ENCODE peak calls at places on chromosomes 13 and 19, in seven cellular contexts. T, G, Z, A, V, L and O are unnamed samples.

GRCh38 chr13:113364371-113364932 is 522 bp upstream of the GRTP1 start:
- DNase-seq in T (no peak), G (no peak), Z (peak; percentile 9), A (no peak), V (no peak), L (no peak), O (no peak)

GRCh38 chr19:5013761-5014160 is 44.8 kb downstream of the KDM4B start:
- DNase-seq in T (no peak), G (no peak), Z (no peak), A (no peak), V (no peak), L (no peak), O (no peak)

GRCh38 chr13:33884506-33885221 is 66.7 kb downstream of the RFC3 start:
- DNase-seq in T (no peak), G (no peak), Z (no peak), A (no peak), V (no peak), L (no peak), O (no peak)

GRCh38 chr13:97228850-97229521 is 6.9 kb downstream of the MBNL2 start:
- DNase-seq in T (no peak), G (no peak), Z (no peak), A (no peak), V (no peak), L (peak; percentile 30), O (no peak)

GRCh38 chr19:34474233-34474989 is 7.1 kb upstream of the WTIP start:
- DNase-seq in T (no peak), G (no peak), Z (no peak), A (no peak), V (no peak), L (peak; percentile 14), O (no peak)

GRCh38 chr13:25032160-25032559 is 63.8 kb upstream of the PABPC3 start:
- DNase-seq in T (no peak), G (no peak), Z (no peak), A (peak; percentile 43), V (no peak), L (no peak), O (no peak)

GRCh38 chr19:48480476-48481190 is 11.5 kb downstream of the CYTH2 start:
- DNase-seq in T (no peak), G (no peak), Z (peak; percentile 48), A (peak; percentile 91), V (no peak), L (no peak), O (no peak)

GRCh38 chr19:4052993-4053422 is 13.7 kb downstream of the ZBTB7A start:
- DNase-seq in T (peak; percentile 72), G (no peak), Z (no peak), A (no peak), V (no peak), L (no peak), O (peak; percentile 84)

GRCh38 chr19:46147166-46147740 is 785 bp upstream of the IGFL2 start:
- DNase-seq in T (no peak), G (no peak), Z (no peak), A (no peak), V (no peak), L (no peak), O (no peak)

GRCh38 chr13:73336789-73337188 is 278.0 kb downstream of the KLF5 start:
- DNase-seq in T (peak; percentile 71), G (no peak), Z (no peak), A (no peak), V (no peak), L (no peak), O (no peak)

GRCh38 chr19:45477713-45478453 is 10.1 kb downstream of the FOSB start:
- DNase-seq in T (peak; percentile 92), G (no peak), Z (no peak), A (no peak), V (no peak), L (no peak), O (no peak)

GRCh38 chr13:110922506-110922905 is 7.6 kb upstream of the ANKRD10 start:
- DNase-seq in T (no peak), G (no peak), Z (no peak), A (no peak), V (no peak), L (no peak), O (no peak)

GRCh38 chr19:9785367-9786331 is 17.1 kb upstream of the ZNF846 start:
- DNase-seq in T (peak; percentile 92), G (peak; percentile 96), Z (peak; percentile 99), A (peak; percentile 98), V (peak; percentile 98), L (peak; percentile 92), O (peak; percentile 96)

GRCh38 chr19:4061178-4061682 is 5.5 kb downstream of the ZBTB7A start:
- DNase-seq in T (peak; percentile 64), G (no peak), Z (peak; percentile 79), A (peak; percentile 93), V (no peak), L (no peak), O (peak; percentile 71)

GRCh38 chr13:52125547-52125946 is 3.3 kb downstream of the NEK5 start:
- DNase-seq in T (no peak), G (no peak), Z (no peak), A (no peak), V (no peak), L (no peak), O (no peak)

GRCh38 chr19:10603873-10604459 is 16.9 kb upstream of the AP1M2 start:
- DNase-seq in T (peak; percentile 92), G (peak; percentile 5), Z (peak; percentile 33), A (no peak), V (no peak), L (no peak), O (no peak)

GRCh38 chr13:23688336-23688735 is 118.1 kb downstream of the TNFRSF19 start:
- DNase-seq in T (no peak), G (no peak), Z (no peak), A (no peak), V (no peak), L (peak; percentile 40), O (no peak)

GRCh38 chr13:113995051-113995601 is 21.2 kb upstream of the C13orf46 start:
- DNase-seq in T (no peak), G (no peak), Z (no peak), A (peak; percentile 62), V (no peak), L (no peak), O (peak; percentile 27)

GRCh38 chr13:21075303-21076264 is 14.2 kb upstream of the LATS2 start:
- DNase-seq in T (no peak), G (peak; percentile 48), Z (peak; percentile 28), A (peak; percentile 88), V (peak; percentile 75), L (no peak), O (no peak)

GRCh38 chr19:44623080-44623479 is 9.7 kb downstream of the IGSF23 start:
- DNase-seq in T (no peak), G (no peak), Z (no peak), A (no peak), V (peak; percentile 34), L (peak; percentile 45), O (peak; percentile 66)

GRCh38 chr13:71875823-71876222 is 8.8 kb upstream of the DACH1 start:
- DNase-seq in T (no peak), G (no peak), Z (no peak), A (no peak), V (no peak), L (no peak), O (no peak)

GRCh38 chr13:51585234-51585672 is 991 bp downstream of the WDFY2 start:
- DNase-seq in T (no peak), G (no peak), Z (peak; percentile 13), A (no peak), V (no peak), L (peak; percentile 24), O (no peak)

GRCh38 chr13:40960721-40961120 is 58.4 kb downstream of the ELF1 start:
- DNase-seq in T (no peak), G (no peak), Z (no peak), A (no peak), V (no peak), L (no peak), O (no peak)

GRCh38 chr19:48946789-48947542 is 7.7 kb upstream of the BAX start:
- DNase-seq in T (no peak), G (no peak), Z (no peak), A (no peak), V (no peak), L (no peak), O (no peak)

GRCh38 chr13:99406799-99407201 is 94.5 kb upstream of the TM9SF2 start:
- DNase-seq in T (no peak), G (no peak), Z (peak; percentile 18), A (no peak), V (no peak), L (no peak), O (no peak)

GRCh38 chr13:106899444-106899843 is 331.5 kb upstream of the ARGLU1 start:
- DNase-seq in T (peak; percentile 86), G (no peak), Z (no peak), A (no peak), V (no peak), L (no peak), O (no peak)
- TF ChIP-seq CTCF in T (no peak), G (no peak), Z (no peak), A (no peak), V (no peak), L (no peak), O (no peak)

DNA sequence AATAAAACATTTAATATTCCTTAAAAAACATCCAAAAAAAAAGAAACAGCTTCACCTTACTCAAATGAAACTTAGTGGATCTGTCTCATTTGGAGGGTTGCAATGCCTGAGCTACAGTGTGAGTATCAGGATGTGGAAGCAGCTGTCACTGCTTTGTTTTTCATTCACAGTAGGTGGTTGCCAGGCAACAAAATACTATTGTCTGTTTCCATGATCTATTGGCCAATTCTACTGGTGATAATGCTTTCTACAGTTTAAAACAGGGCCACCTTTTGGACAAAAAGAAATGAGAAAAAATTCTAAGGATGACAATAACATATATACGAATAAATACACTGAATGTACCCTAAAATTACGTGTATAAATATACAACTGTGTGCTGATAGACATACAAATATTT is 3.0 kb downstream of the ENOX1 start:
- DNase-seq in T (peak; percentile 61), G (peak; percentile 56), Z (no peak), A (no peak), V (peak; percentile 51), L (peak; percentile 8), O (no peak)
- TF ChIP-seq CTCF in T (no peak), G (peak; percentile 28), Z (no peak), A (no peak), V (no peak), L (no peak), O (no peak)

DNA sequence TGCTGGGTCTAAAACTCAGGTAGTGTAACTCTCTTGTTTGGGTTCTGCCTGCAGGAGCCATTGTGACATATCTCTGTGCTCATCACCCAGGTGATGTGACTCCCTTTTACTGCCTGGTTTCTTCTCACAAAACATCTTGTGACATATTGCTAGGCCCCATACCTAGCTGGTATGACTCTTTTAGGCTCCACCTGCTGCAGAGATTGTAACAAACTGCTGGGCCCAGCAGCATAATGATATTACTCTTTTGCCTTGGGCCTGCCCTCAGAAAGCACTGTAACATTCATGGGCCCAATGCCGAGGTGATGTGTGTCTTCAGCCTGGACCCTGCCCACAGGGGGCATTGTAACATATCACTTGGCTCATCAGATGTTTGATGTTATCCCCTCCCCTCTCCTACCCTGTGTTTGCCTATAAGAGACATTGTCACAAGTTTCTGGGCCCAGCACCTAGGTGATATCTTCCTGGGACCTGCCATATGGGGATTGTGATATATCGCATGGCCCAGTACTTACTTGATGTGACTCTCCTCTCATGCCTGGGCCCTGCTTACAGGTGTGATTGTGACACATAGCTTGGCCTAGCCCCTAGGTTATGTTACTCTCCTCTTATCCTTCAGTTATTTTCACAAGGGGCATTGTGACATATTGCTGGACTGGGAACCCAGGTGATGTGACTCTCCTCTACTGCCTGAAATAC is 18.0 kb upstream of the ZNF681 start:
- DNase-seq in T (no peak), G (no peak), Z (no peak), A (no peak), V (no peak), L (no peak), O (no peak)
- TF ChIP-seq CTCF in T (no peak), G (no peak), Z (no peak), A (no peak), V (no peak), L (no peak), O (no peak)

GRCh38 chr19:52351512-52351911 is 15.5 kb downstream of the ZNF610 start:
- DNase-seq in T (no peak), G (peak; percentile 34), Z (no peak), A (no peak), V (peak; percentile 4), L (no peak), O (no peak)
- TF ChIP-seq CTCF in T (no peak), G (no peak), Z (no peak), A (no peak), V (no peak), L (no peak), O (no peak)